ENCODE peak calls at places on chromosomes 1 and 21, in five cellular contexts. E, V, K, I and U are unnamed samples.

GRCh38 chr1:37755290-37755689 is 9.6 kb downstream of the EPHA10 start:
- DNase-seq in I (no peak), V (no peak), K (no peak), E (peak), U (no peak)

GRCh38 chr1:230869499-230869898 is 1.2 kb upstream of the C1orf198 start:
- DNase-seq in I (no peak), K (no peak), V (no peak), E (no peak), U (peak)

GRCh38 chr1:14733053-14733778 is 134.7 kb downstream of the KAZN start:
- DNase-seq in I (no peak), E (no peak), V (no peak), K (no peak), U (peak)

GRCh38 chr1:42385283-42385682 is 4.7 kb downstream of the RIMKLA start:
- DNase-seq in E (no peak), V (no peak), K (no peak), I (no peak), U (peak)

GRCh38 chr1:63010898-63011660 is 227.1 kb downstream of the ATG4C start:
- DNase-seq in V (no peak), E (no peak), I (no peak), K (no peak), U (no peak)

GRCh38 chr1:161739865-161740566 is 9.6 kb upstream of the DUSP12 start:
- DNase-seq in I (no peak), E (no peak), K (no peak), V (no peak), U (no peak)

GRCh38 chr1:210711825-210712224 is 383.1 kb downstream of the HHAT start:
- DNase-seq in K (no peak), E (no peak), V (no peak), I (no peak), U (no peak)

GRCh38 chr1:38454749-38455441 is 404.7 kb downstream of the RRAGC start:
- DNase-seq in V (no peak), I (no peak), E (no peak), K (no peak), U (no peak)

GRCh38 chr1:169109561-169110134 is 3.2 kb downstream of the ATP1B1 start:
- DNase-seq in I (no peak), E (peak), V (no peak), K (no peak), U (peak)

GRCh38 chr1:51631747-51632146 is 14.9 kb downstream of the OSBPL9 start:
- DNase-seq in V (no peak), K (no peak), E (no peak), I (no peak), U (no peak)

GRCh38 chr1:41517039-41517438 is 32.6 kb upstream of the EDN2 start:
- DNase-seq in E (no peak), K (no peak), I (no peak), V (no peak), U (no peak)

GRCh38 chr1:32364836-32365235 is 2.5 kb downstream of the TSSK3 start:
- DNase-seq in E (no peak), V (no peak), K (no peak), I (no peak), U (no peak)

GRCh38 chr1:54996359-54996868 is 2.3 kb upstream of the BSND start:
- DNase-seq in E (peak), V (peak), I (peak), K (peak), U (peak)

GRCh38 chr1:32773764-32774463 is 43.2 kb downstream of the YARS1 start:
- DNase-seq in I (no peak), E (no peak), K (no peak), V (no peak), U (no peak)

GRCh38 chr21:45297869-45298268 is 10.2 kb upstream of the POFUT2 start:
- DNase-seq in E (no peak), V (no peak), K (no peak), I (no peak), U (no peak)

GRCh38 chr1:234989479-234990327 is 138.9 kb downstream of the TOMM20 start:
- DNase-seq in V (no peak), K (no peak), E (no peak), I (no peak), U (no peak)

GRCh38 chr1:68231627-68232303 is 558 bp downstream of the WLS start:
- DNase-seq in V (no peak), I (no peak), E (no peak), K (no peak), U (peak)

GRCh38 chr21:40146201-40146890 is 279.1 kb downstream of the PCP4 start:
- DNase-seq in E (no peak), V (no peak), K (no peak), I (no peak), U (no peak)

GRCh38 chr1:206833131-206833530 is 32.3 kb upstream of the IL20 start:
- DNase-seq in E (no peak), I (no peak), K (no peak), V (no peak), U (no peak)